ENCODE peak calls at places on chromosomes 3 and 15, in four cellular contexts. H, X, F and G are unnamed samples.

GRCh38 chr15:94205366-94205765 is 26.0 kb upstream of the MCTP2 start:
- DNase-seq in H (no peak), X (no peak), F (no peak), G (no peak)

GRCh38 chr3:9778102-9778501 is 8.4 kb upstream of the CAMK1 start:
- DNase-seq in H (peak), X (no peak), F (peak), G (no peak)

GRCh38 chr3:31522152-31522551 is 10.6 kb upstream of the STT3B start:
- DNase-seq in H (no peak), X (no peak), F (no peak), G (no peak)

GRCh38 chr15:95182081-95182480 is 950.7 kb downstream of the MCTP2 start:
- DNase-seq in H (no peak), X (no peak), F (no peak), G (no peak)

GRCh38 chr15:35302340-35302739 is 217.2 kb upstream of the NANOGP8 start:
- DNase-seq in H (no peak), X (no peak), F (no peak), G (no peak)

GRCh38 chr3:88105325-88105724 is 44.4 kb upstream of the C3orf38 start:
- DNase-seq in H (no peak), X (no peak), F (no peak), G (no peak)

GRCh38 chr3:174125267-174125844 is 727.8 kb downstream of the NLGN1 start:
- DNase-seq in H (no peak), X (no peak), F (no peak), G (no peak)

GRCh38 chr15:76973362-76973743 is 21.6 kb upstream of the PSTPIP1 start:
- DNase-seq in H (peak), X (no peak), F (peak), G (peak)

GRCh38 chr15:89998141-89998661 is 2.9 kb upstream of the ZNF710 start:
- DNase-seq in H (peak), X (peak), F (no peak), G (no peak)

GRCh38 chr3:100334340-100335136 is at the start of gene NIT2:
- DNase-seq in H (peak), X (peak), F (peak), G (peak)